ENCODE peak calls at places on chromosomes 11 and 22, in nine cellular contexts. I, O, U, R, L, Q, T, C and V are unnamed samples.

GRCh38 chr22:32837142-32837541 is 35.6 kb downstream of the TIMP3 start:
- DNase-seq in T (no peak), R (no peak), C (no peak), O (no peak), L (no peak), I (no peak), Q (no peak), U (no peak), V (no peak)

GRCh38 chr11:98630736-98631135 is 390.0 kb upstream of the CNTN5 start:
- DNase-seq in C (no peak), O (no peak), I (no peak), T (no peak), L (no peak), R (no peak), U (no peak), Q (no peak), V (no peak)

GRCh38 chr22:41782316-41782715 is 18.2 kb upstream of the CCDC134 start:
- DNase-seq in R (no peak), I (no peak), C (peak), U (no peak), Q (no peak), O (no peak), L (no peak), T (no peak), V (no peak)

GRCh38 chr11:107819361-107820014 is 39.1 kb downstream of the SLC35F2 start:
- DNase-seq in I (no peak), T (no peak), C (no peak), L (peak), O (no peak), R (no peak), Q (peak), U (no peak), V (no peak)

GRCh38 chr11:130536106-130537040 is 87.9 kb downstream of the ADAMTS15 start:
- DNase-seq in U (no peak), R (no peak), O (no peak), Q (peak), L (peak), C (no peak), T (no peak), I (no peak), V (no peak)

GRCh38 chr11:29448246-29448877 is 568.5 kb downstream of the KCNA4 start:
- DNase-seq in T (no peak), Q (peak), U (no peak), L (peak), C (no peak), O (peak), I (no peak), R (peak), V (no peak)

GRCh38 chr11:35118906-35119305 is 20.1 kb upstream of the CD44 start:
- DNase-seq in C (no peak), I (no peak), O (no peak), L (no peak), U (no peak), Q (no peak), R (no peak), T (no peak), V (no peak)

GRCh38 chr22:46290843-46291785 is 5.6 kb upstream of the GTSE1 start:
- DNase-seq in T (no peak), C (no peak), R (peak), O (no peak), L (no peak), U (no peak), I (no peak), Q (no peak), V (no peak)

GRCh38 chr11:72216638-72217037 is at the start of gene FOLR2:
- DNase-seq in Q (no peak), I (no peak), T (no peak), C (no peak), O (no peak), U (no peak), L (no peak), R (no peak), V (no peak)

GRCh38 chr11:73784080-73784634 is 3.5 kb upstream of the MRPL48 start:
- DNase-seq in R (peak), I (no peak), Q (no peak), T (no peak), C (no peak), U (no peak), O (no peak), L (peak), V (no peak)

GRCh38 chr11:88340366-88340930 is 2.9 kb upstream of the CTSC start:
- DNase-seq in O (no peak), T (no peak), R (no peak), I (no peak), Q (no peak), L (peak), C (no peak), U (no peak), V (no peak)

GRCh38 chr11:77497368-77497767 is 23.5 kb upstream of the PAK1 start:
- DNase-seq in R (no peak), Q (no peak), O (peak), L (peak), T (no peak), U (no peak), C (no peak), I (no peak), V (no peak)

GRCh38 chr11:44427432-44427831 is 117.5 kb upstream of the ALX4 start:
- DNase-seq in Q (no peak), L (no peak), T (no peak), I (no peak), R (peak), O (no peak), C (peak), U (no peak), V (no peak)

GRCh38 chr22:31737932-31738331 is 12.0 kb downstream of the PRR14L start:
- DNase-seq in T (no peak), L (no peak), I (no peak), R (no peak), Q (no peak), O (no peak), U (no peak), C (no peak), V (no peak)

GRCh38 chr11:14435717-14436116 is 63.9 kb downstream of the COPB1 start:
- DNase-seq in T (no peak), I (no peak), O (no peak), R (no peak), U (no peak), Q (no peak), L (no peak), C (no peak), V (no peak)

GRCh38 chr11:60265373-60266214 is 14.9 kb upstream of the MS4A4A start:
- DNase-seq in C (no peak), U (no peak), O (peak), L (peak), I (no peak), R (peak), Q (peak), T (no peak), V (no peak)

GRCh38 chr11:118133816-118134215 is 18.8 kb downstream of the SCN4B start:
- DNase-seq in Q (no peak), O (no peak), U (no peak), R (no peak), T (no peak), C (no peak), L (no peak), I (no peak), V (no peak)

GRCh38 chr11:85694385-85694980 is 8.5 kb upstream of the CCDC89 start:
- DNase-seq in U (no peak), L (peak), Q (peak), R (peak), I (peak), C (no peak), O (peak), T (no peak), V (no peak)

GRCh38 chr22:26602127-26602526 is 12.2 kb upstream of the TPST2 start:
- DNase-seq in R (no peak), C (no peak), L (no peak), U (no peak), O (no peak), T (no peak), Q (no peak), I (no peak), V (no peak)

GRCh38 chr11:64777449-64778222 is 706 bp downstream of the SF1 start:
- DNase-seq in Q (peak), R (peak), O (peak), U (peak), T (peak), I (peak), L (peak), C (peak), V (peak)

GRCh38 chr11:7898666-7899283 is 32.3 kb downstream of the OR10A6 start:
- DNase-seq in R (no peak), T (no peak), I (no peak), C (no peak), L (no peak), U (no peak), Q (no peak), O (no peak), V (no peak)

GRCh38 chr22:49132009-49132408 is 695.7 kb downstream of the BRD1 start:
- DNase-seq in T (no peak), O (no peak), U (no peak), Q (no peak), C (no peak), L (no peak), I (no peak), R (peak), V (no peak)

GRCh38 chr11:122723106-122723505 is 67.6 kb downstream of the UBASH3B start:
- DNase-seq in O (no peak), C (no peak), T (no peak), R (no peak), L (no peak), I (no peak), Q (no peak), U (no peak), V (no peak)

GRCh38 chr11:10304495-10305261 is at the start of gene ADM:
- DNase-seq in O (peak), R (peak), Q (peak), L (peak), U (peak), I (peak), C (peak), T (no peak), V (peak)

GRCh38 chr11:123072279-123072678 is 10.3 kb upstream of the HSPA8 start:
- DNase-seq in O (no peak), T (no peak), U (no peak), Q (no peak), I (no peak), R (no peak), L (no peak), C (no peak), V (no peak)

GRCh38 chr22:20031732-20032406 is 11.0 kb downstream of the TANGO2 start:
- DNase-seq in Q (no peak), I (no peak), U (no peak), L (no peak), R (peak), C (peak), T (no peak), O (no peak), V (no peak)

GRCh38 chr11:108545909-108546501 is 47.6 kb downstream of the EXPH5 start:
- DNase-seq in T (no peak), Q (no peak), L (no peak), R (no peak), O (no peak), C (no peak), I (no peak), U (no peak), V (no peak)

GRCh38 chr11:34460335-34460734 is 21.6 kb downstream of the CAT start:
- DNase-seq in O (no peak), L (no peak), U (no peak), I (no peak), C (no peak), Q (no peak), T (no peak), R (no peak), V (no peak)

GRCh38 chr11:61791737-61792309 is 576 bp downstream of the TMEM258 start:
- DNase-seq in Q (peak), T (peak), R (peak), O (peak), I (peak), L (peak), U (peak), C (peak), V (peak)

GRCh38 chr22:31983911-31984661 is 39.8 kb downstream of the YWHAH start:
- DNase-seq in U (no peak), O (no peak), R (no peak), Q (peak), T (no peak), C (no peak), I (no peak), L (no peak), V (no peak)

GRCh38 chr11:68271781-68272608 is at the start of gene C11orf24:
- DNase-seq in R (peak), Q (peak), U (peak), I (peak), L (peak), C (peak), T (peak), O (peak), V (peak)

GRCh38 chr11:125180413-125181305 is 16.1 kb downstream of the PKNOX2 start:
- DNase-seq in T (no peak), O (no peak), I (no peak), L (peak), C (no peak), U (no peak), Q (peak), R (peak), V (no peak)

GRCh38 chr22:28935713-28936112 is 52.3 kb downstream of the ZNRF3 start:
- DNase-seq in I (no peak), C (no peak), R (no peak), Q (no peak), L (no peak), T (no peak), O (no peak), U (peak), V (no peak)

GRCh38 chr11:113531078-113531477 is 55.9 kb upstream of the DRD2 start:
- DNase-seq in U (peak), R (no peak), C (no peak), I (no peak), Q (no peak), T (no peak), L (no peak), O (no peak), V (no peak)

GRCh38 chr22:46761539-46762237 is 762 bp upstream of the TBC1D22A start:
- DNase-seq in U (no peak), C (peak), Q (no peak), R (no peak), L (no peak), T (no peak), I (no peak), O (no peak), V (no peak)

GRCh38 chr11:110972640-110973039 is 260.4 kb upstream of the ARHGAP20 start:
- DNase-seq in Q (peak), T (no peak), L (peak), I (peak), R (no peak), O (no peak), U (no peak), C (no peak), V (no peak)

GRCh38 chr11:16925495-16926065 is 88.6 kb downstream of the PLEKHA7 start:
- DNase-seq in I (no peak), C (peak), U (no peak), Q (peak), T (no peak), O (no peak), R (peak), L (no peak), V (peak)